ENCODE peak calls at places on chromosomes 6 and 20, in six cellular contexts. Y, L, Z, U, K and O are unnamed samples.

GRCh38 chr6:152571089-152571488 is 66.1 kb downstream of the SYNE1 start:
- DNase-seq in Y (no peak), L (no peak), Z (peak), U (no peak), K (no peak), O (no peak)

GRCh38 chr6:127162808-127163207 is 44.3 kb downstream of the RSPO3 start:
- DNase-seq in Y (no peak), L (no peak), Z (peak), U (no peak), K (no peak), O (no peak)

GRCh38 chr6:107763959-107764358 is 60.2 kb downstream of the SCML4 start:
- DNase-seq in Y (no peak), L (no peak), Z (peak), U (no peak), K (no peak), O (no peak)

GRCh38 chr6:41704656-41705328 is 30.6 kb downstream of the TFEB start:
- DNase-seq in Y (no peak), L (no peak), Z (no peak), U (no peak), K (no peak), O (no peak)

GRCh38 chr20:17825949-17826843 is 126.4 kb downstream of the BANF2 start:
- DNase-seq in Y (no peak), L (no peak), Z (no peak), U (no peak), K (no peak), O (no peak)

GRCh38 chr6:157548635-157549467 is 167.9 kb downstream of the ZDHHC14 start:
- DNase-seq in Y (peak), L (no peak), Z (no peak), U (peak), K (no peak), O (no peak)

GRCh38 chr6:145878591-145879295 is 64.1 kb upstream of the FBXO30 start:
- DNase-seq in Y (no peak), L (no peak), Z (no peak), U (no peak), K (no peak), O (no peak)

GRCh38 chr20:51966296-51966971 is 164.1 kb upstream of the SALL4 start:
- DNase-seq in Y (no peak), L (no peak), Z (peak), U (no peak), K (peak), O (peak)

GRCh38 chr20:25544760-25545159 is 40.6 kb downstream of the NINL start:
- DNase-seq in Y (no peak), L (no peak), Z (no peak), U (no peak), K (no peak), O (no peak)

GRCh38 chr20:25461281-25461650 is 53.8 kb downstream of the GINS1 start:
- DNase-seq in Y (no peak), L (no peak), Z (no peak), U (no peak), K (no peak), O (no peak)

GRCh38 chr6:159691133-159691962 is 1.7 kb downstream of the SOD2 start:
- DNase-seq in Y (peak), L (no peak), Z (peak), U (no peak), K (peak), O (no peak)

GRCh38 chr20:18728165-18728866 is 85.3 kb upstream of the SCP2D1 start:
- DNase-seq in Y (no peak), L (no peak), Z (no peak), U (no peak), K (no peak), O (no peak)

GRCh38 chr20:4949833-4950178 is 51.5 kb downstream of the SLC23A2 start:
- DNase-seq in Y (no peak), L (no peak), Z (peak), U (no peak), K (no peak), O (no peak)

GRCh38 chr6:136843210-136843609 is 20.8 kb downstream of the PEX7 start:
- DNase-seq in Y (no peak), L (no peak), Z (no peak), U (no peak), K (no peak), O (no peak)

GRCh38 chr20:45187693-45188092 is 13.0 kb downstream of the PI3 start:
- DNase-seq in Y (no peak), L (no peak), Z (no peak), U (no peak), K (no peak), O (no peak)

GRCh38 chr6:31796993-31797385 is 1.4 kb upstream of the VARS1 start:
- DNase-seq in Y (no peak), L (no peak), Z (no peak), U (no peak), K (no peak), O (no peak)

GRCh38 chr20:57211949-57212889 is 54.2 kb downstream of the BMP7 start:
- DNase-seq in Y (no peak), L (peak), Z (peak), U (peak), K (peak), O (peak)

GRCh38 chr20:9043364-9043763 is 25.5 kb upstream of the PLCB4 start:
- DNase-seq in Y (no peak), L (no peak), Z (no peak), U (no peak), K (no peak), O (no peak)

GRCh38 chr20:19129306-19129705 is 83.1 kb upstream of the SLC24A3 start:
- DNase-seq in Y (no peak), L (no peak), Z (no peak), U (no peak), K (no peak), O (no peak)

GRCh38 chr6:144286503-144287393 is 1.6 kb downstream of the UTRN start:
- DNase-seq in Y (peak), L (peak), Z (peak), U (peak), K (peak), O (peak)

GRCh38 chr6:61894536-61894935 is 391.5 kb downstream of the KHDRBS2 start:
- DNase-seq in Y (no peak), L (no peak), Z (no peak), U (no peak), K (no peak), O (no peak)

GRCh38 chr20:8530022-8530421 is 398.0 kb downstream of the PLCB1 start:
- DNase-seq in Y (no peak), L (no peak), Z (no peak), U (no peak), K (no peak), O (no peak)

GRCh38 chr20:3679749-3680700 is 1.8 kb downstream of the ADAM33 start:
- DNase-seq in Y (no peak), L (no peak), Z (peak), U (peak), K (no peak), O (no peak)

GRCh38 chr20:47670913-47671312 is 114.4 kb downstream of the SULF2 start:
- DNase-seq in Y (no peak), L (no peak), Z (no peak), U (no peak), K (no peak), O (no peak)

GRCh38 chr6:2104524-2104880 is 140.9 kb downstream of the GMDS start:
- DNase-seq in Y (no peak), L (no peak), Z (no peak), U (no peak), K (no peak), O (no peak)

GRCh38 chr20:25220810-25221591 is 25.5 kb downstream of the ENTPD6 start:
- DNase-seq in Y (no peak), L (no peak), Z (no peak), U (peak), K (no peak), O (no peak)

GRCh38 chr6:155248021-155249001 is 15.5 kb upstream of the CLDN20 start:
- DNase-seq in Y (peak), L (peak), Z (peak), U (no peak), K (peak), O (peak)

GRCh38 chr6:108710560-108710959 is 137.7 kb upstream of the ARMC2 start:
- DNase-seq in Y (no peak), L (no peak), Z (no peak), U (no peak), K (no peak), O (no peak)

GRCh38 chr20:3678893-3679720 is 2.7 kb downstream of the ADAM33 start:
- DNase-seq in Y (no peak), L (no peak), Z (no peak), U (no peak), K (no peak), O (no peak)

GRCh38 chr6:34585512-34586045 is 29.4 kb upstream of the SPDEF start:
- DNase-seq in Y (no peak), L (no peak), Z (peak), U (no peak), K (no peak), O (no peak)

GRCh38 chr6:113076817-113077216 is 729.7 kb downstream of the RFPL4B start:
- DNase-seq in Y (no peak), L (no peak), Z (no peak), U (no peak), K (no peak), O (no peak)

GRCh38 chr20:31630187-31630790 is 7.4 kb upstream of the COX4I2 start:
- DNase-seq in Y (no peak), L (no peak), Z (no peak), U (no peak), K (no peak), O (no peak)

GRCh38 chr20:54140927-54141566 is 32.7 kb downstream of the CYP24A1 start:
- DNase-seq in Y (no peak), L (no peak), Z (peak), U (no peak), K (no peak), O (no peak)

GRCh38 chr20:22582960-22583772 is 1.2 kb downstream of the FOXA2 start:
- DNase-seq in Y (no peak), L (no peak), Z (no peak), U (no peak), K (no peak), O (no peak)

GRCh38 chr6:12608016-12608860 is 108.3 kb upstream of the PHACTR1 start:
- DNase-seq in Y (no peak), L (no peak), Z (peak), U (no peak), K (no peak), O (no peak)

GRCh38 chr20:51335329-51335841 is 207.1 kb downstream of the NFATC2 start:
- DNase-seq in Y (no peak), L (no peak), Z (peak), U (no peak), K (no peak), O (no peak)

GRCh38 chr6:39184906-39185580 is 44.2 kb downstream of the KCNK5 start:
- DNase-seq in Y (no peak), L (no peak), Z (no peak), U (no peak), K (no peak), O (no peak)

GRCh38 chr6:166687538-166688259 is 60.6 kb upstream of the RPS6KA2 start:
- DNase-seq in Y (no peak), L (no peak), Z (no peak), U (no peak), K (no peak), O (no peak)
- TF ChIP-seq CTCF in Y (no peak), L (no peak), Z (no peak), U (no peak), K (no peak), O (no peak)

GRCh38 chr20:21050710-21051109 is 55.4 kb downstream of the LINC00237 start:
- DNase-seq in Y (no peak), L (no peak), Z (no peak), U (no peak), K (no peak), O (no peak)

GRCh38 chr20:21047981-21048380 is 58.2 kb downstream of the LINC00237 start:
- DNase-seq in Y (peak), L (no peak), Z (no peak), U (no peak), K (no peak), O (no peak)

GRCh38 chr20:21052241-21052640 is 53.9 kb downstream of the LINC00237 start:
- DNase-seq in Y (no peak), L (no peak), Z (no peak), U (no peak), K (no peak), O (no peak)

GRCh38 chr20:21046413-21047070 is 59.6 kb downstream of the LINC00237 start:
- DNase-seq in Y (no peak), L (no peak), Z (no peak), U (no peak), K (no peak), O (no peak)

GRCh38 chr20:21048841-21049273 is 57.3 kb downstream of the LINC00237 start:
- DNase-seq in Y (no peak), L (no peak), Z (peak), U (peak), K (no peak), O (peak)
- TF ChIP-seq CTCF in Y (peak), L (no peak), Z (peak), U (peak), K (no peak), O (peak)

DNA sequence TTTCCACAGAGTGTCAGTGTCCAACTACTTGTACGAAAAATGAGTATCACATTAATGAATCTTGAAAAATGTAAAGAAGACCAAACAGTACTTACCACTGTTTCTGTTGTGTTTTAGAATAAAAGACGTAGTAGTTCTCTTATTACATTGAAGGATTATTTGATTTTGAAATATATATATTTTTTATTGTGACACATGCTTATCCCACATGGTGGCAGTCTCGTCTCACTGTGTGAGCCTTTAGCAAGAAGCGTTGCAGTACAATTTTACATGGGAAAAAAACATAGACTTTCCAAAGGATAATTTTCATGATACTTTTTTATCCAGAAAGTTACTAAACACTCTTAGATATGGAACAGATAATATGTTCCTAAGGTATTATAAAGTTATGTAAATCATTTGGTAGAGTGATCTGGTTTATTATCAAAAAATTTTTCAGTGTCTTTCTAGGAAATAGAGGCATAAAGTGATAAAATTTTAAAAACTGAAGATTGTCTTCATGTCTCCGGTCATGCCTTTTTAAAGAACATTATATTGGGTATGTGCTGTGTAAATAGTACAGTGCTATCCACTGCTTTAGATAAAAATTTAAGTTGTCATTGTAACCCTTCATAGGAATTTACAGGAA is 117.5 kb upstream of the SAMD5 start:
- DNase-seq in Y (no peak), L (no peak), Z (peak), U (no peak), K (no peak), O (no peak)
- TF ChIP-seq CTCF in Y (no peak), L (peak), Z (peak), U (peak), K (peak), O (peak)

DNA sequence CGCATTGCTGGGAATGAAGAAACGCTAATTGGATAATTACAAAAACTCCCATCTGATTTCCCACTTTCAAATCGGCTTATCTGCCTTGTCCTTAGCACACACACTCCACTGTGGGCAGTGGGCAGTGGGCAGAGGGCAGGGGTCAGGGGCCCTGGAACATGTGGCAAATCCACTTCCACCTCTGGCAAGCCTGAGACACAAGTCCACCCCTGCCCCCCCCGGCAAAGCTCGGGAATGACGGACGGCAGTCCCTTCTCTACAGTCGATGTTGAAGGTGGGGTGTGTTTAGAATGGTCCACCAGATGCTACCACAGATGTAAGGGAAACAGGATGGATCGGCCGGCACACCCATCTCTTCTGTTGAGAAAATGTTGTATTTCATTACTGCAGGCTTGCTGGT is 137.3 kb upstream of the CDH4 start:
- DNase-seq in Y (no peak), L (no peak), Z (no peak), U (no peak), K (no peak), O (no peak)
- TF ChIP-seq CTCF in Y (no peak), L (no peak), Z (no peak), U (no peak), K (no peak), O (no peak)

DNA sequence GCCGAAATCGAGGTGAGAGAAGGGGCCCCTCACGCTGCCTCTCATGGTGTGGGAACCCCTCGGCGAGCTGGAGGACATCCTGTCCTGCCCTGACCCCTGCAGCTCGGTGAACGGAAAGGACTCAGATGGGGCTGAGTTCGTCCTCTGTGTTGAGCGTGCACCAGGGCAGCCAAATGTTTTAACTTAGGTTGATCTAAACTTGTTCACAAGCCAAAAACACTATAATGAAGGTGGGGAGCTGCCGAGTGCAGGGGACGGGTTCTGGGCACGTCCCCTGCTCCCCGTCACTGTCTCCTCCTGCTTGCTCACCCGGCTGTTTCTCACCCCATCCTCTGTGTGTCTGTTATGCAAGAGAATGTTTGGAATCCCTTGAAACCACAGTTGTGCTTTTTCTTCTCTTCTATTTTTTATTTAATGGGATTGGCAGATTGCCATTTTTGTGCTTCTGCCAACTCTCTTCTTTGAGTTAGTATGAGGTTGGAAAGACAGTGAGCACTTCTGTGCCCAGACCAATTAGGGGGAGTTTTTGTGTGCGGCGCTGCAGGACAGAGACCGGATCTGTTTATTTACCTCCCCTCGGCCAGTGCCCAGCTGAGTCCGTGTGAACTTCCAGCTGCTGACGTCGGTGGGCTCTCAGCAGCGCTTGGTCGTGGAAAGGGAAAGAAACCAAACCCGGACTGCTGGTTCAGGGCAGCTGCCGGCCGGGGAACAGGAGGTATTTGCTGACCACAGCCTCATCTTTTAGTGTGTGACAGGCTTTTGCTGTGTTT is 158.1 kb downstream of the DTNBP1 start:
- DNase-seq in Y (no peak), L (peak), Z (peak), U (peak), K (peak), O (no peak)
- TF ChIP-seq CTCF in Y (no peak), L (no peak), Z (no peak), U (no peak), K (no peak), O (no peak)